ENCODE peak calls at places on chromosomes 5 and 9, in five cellular contexts. R, V, Q, S and Y are unnamed samples.

GRCh38 chr9:130307667-130307943 is 42.0 kb downstream of the HMCN2 start:
- DNase-seq in R (no peak), V (no peak), Q (no peak), S (no peak), Y (no peak)

GRCh38 chr5:41863871-41864486 is 6.2 kb downstream of the OXCT1 start:
- DNase-seq in R (no peak), V (no peak), Q (no peak), S (no peak), Y (no peak)

GRCh38 chr5:10214036-10214435 is 35.7 kb downstream of the ATPSCKMT start:
- DNase-seq in R (no peak), V (no peak), Q (no peak), S (no peak), Y (no peak)

GRCh38 chr5:143636951-143637528 is 174.9 kb upstream of the HMHB1 start:
- DNase-seq in R (no peak), V (no peak), Q (no peak), S (no peak), Y (no peak)

GRCh38 chr5:106875591-106876297 is 795.0 kb downstream of the EFNA5 start:
- DNase-seq in R (no peak), V (no peak), Q (no peak), S (no peak), Y (no peak)

GRCh38 chr9:78505546-78505945 is 208.6 kb downstream of the PSAT1 start:
- DNase-seq in R (no peak), V (no peak), Q (no peak), S (no peak), Y (no peak)

GRCh38 chr9:3490957-3491356 is 34.8 kb downstream of the RFX3 start:
- DNase-seq in R (no peak), V (no peak), Q (no peak), S (no peak), Y (no peak)

GRCh38 chr9:137521405-137521985 is 28.7 kb downstream of the PNPLA7 start:
- DNase-seq in R (no peak), V (no peak), Q (no peak), S (no peak), Y (no peak)

GRCh38 chr9:2060425-2060824 is 45.3 kb downstream of the SMARCA2 start:
- DNase-seq in R (peak; percentile 16), V (no peak), Q (no peak), S (no peak), Y (peak; percentile 36)

GRCh38 chr5:78594946-78595921 is 53.3 kb downstream of the LHFPL2 start:
- DNase-seq in R (no peak), V (no peak), Q (no peak), S (no peak), Y (no peak)

GRCh38 chr5:159240301-159240870 is 22.7 kb upstream of the UBLCP1 start:
- DNase-seq in R (no peak), V (no peak), Q (no peak), S (no peak), Y (no peak)

GRCh38 chr9:38035873-38036272 is 33.2 kb downstream of the SHB start:
- DNase-seq in R (no peak), V (no peak), Q (no peak), S (no peak), Y (no peak)

GRCh38 chr9:126465977-126466376 is 139.3 kb downstream of the MVB12B start:
- DNase-seq in R (no peak), V (no peak), Q (no peak), S (no peak), Y (no peak)

GRCh38 chr9:124602204-124602603 is 95.0 kb upstream of the NR5A1 start:
- DNase-seq in R (no peak), V (no peak), Q (no peak), S (no peak), Y (no peak)

GRCh38 chr5:139914218-139914807 is 118.7 kb downstream of the PSD2 start:
- DNase-seq in R (no peak), V (no peak), Q (no peak), S (no peak), Y (no peak)

GRCh38 chr5:149216515-149216914 is 55.1 kb upstream of the AFAP1L1 start:
- DNase-seq in R (no peak), V (no peak), Q (no peak), S (no peak), Y (no peak)

GRCh38 chr5:149217802-149218153 is 53.9 kb upstream of the AFAP1L1 start:
- DNase-seq in R (peak; percentile 41), V (no peak), Q (no peak), S (no peak), Y (peak; percentile 36)

GRCh38 chr5:149213264-149213663 is 58.4 kb upstream of the AFAP1L1 start:
- DNase-seq in R (no peak), V (no peak), Q (no peak), S (no peak), Y (no peak)

GRCh38 chr5:149217096-149217801 is 54.4 kb upstream of the AFAP1L1 start:
- DNase-seq in R (peak; percentile 52), V (no peak), Q (no peak), S (no peak), Y (no peak)

DNA sequence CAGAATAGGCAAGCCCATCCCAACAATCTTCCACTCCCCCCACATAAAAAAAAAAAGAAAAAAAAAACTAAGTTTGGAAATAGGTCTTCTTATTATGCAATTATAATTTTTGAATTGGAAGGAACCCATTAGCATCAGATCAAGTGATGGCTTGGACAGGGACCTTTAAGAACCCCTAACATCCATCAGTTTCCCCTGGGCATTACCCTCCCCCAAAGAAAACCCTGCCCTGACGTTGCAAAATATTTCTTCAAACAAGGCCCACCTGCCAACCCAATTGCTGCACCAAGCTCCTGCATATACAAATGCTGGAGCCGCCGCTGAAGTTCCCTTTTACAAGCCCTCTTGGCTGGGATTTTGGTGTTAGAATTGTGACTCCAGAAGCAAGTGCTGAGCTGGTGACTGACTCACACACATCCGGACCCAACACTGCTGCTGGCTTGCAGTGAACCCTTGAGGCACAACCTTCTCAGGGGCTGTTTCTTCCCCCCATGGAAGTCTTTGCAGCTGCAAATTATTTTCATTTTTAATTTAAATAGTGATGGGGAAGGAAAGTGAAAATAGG is 56.1 kb upstream of the AFAP1L1 start:
- DNase-seq in R (peak; percentile 44), V (peak; percentile 76), Q (no peak), S (no peak), Y (peak; percentile 72)
- H3K4me1 ChIP-seq in R (peaks cover 84% of the 10 kb centered on the region), V (peaks cover 8% of the 10 kb centered on the region), Q (no peaks in the 10 kb centered on the region), S (no peaks in the 10 kb centered on the region), Y (peaks cover 63% of the 10 kb centered on the region)

GRCh38 chr9:136133959-136134484 is 15.3 kb upstream of the TMEM250 start:
- DNase-seq in R (no peak), V (no peak), Q (no peak), S (no peak), Y (no peak)
- H3K4me3 ChIP-seq in R (peak overlapping the region; percentile 64), V (no peak overlapping the region), Q (no peak overlapping the region), S (no peak overlapping the region), Y (no peak overlapping the region)

GRCh38 chr5:81020478-81021167 is 60.5 kb downstream of the RASGRF2 start:
- DNase-seq in R (no peak), V (no peak), Q (no peak), S (no peak), Y (no peak)
- H3K4me1 ChIP-seq in R (peaks cover 12% of the 10 kb centered on the region), V (no peaks in the 10 kb centered on the region), Q (no peaks in the 10 kb centered on the region), S (no peaks in the 10 kb centered on the region), Y (no peaks in the 10 kb centered on the region)

GRCh38 chr9:88534456-88535225 is at the start of gene NXNL2:
- DNase-seq in R (peak; percentile 69), V (peak; percentile 64), Q (no peak), S (peak; percentile 81), Y (peak; percentile 59)

GRCh38 chr9:88533951-88534455 is 975 bp upstream of the NXNL2 start:
- DNase-seq in R (peak; percentile 35), V (no peak), Q (no peak), S (peak; percentile 57), Y (no peak)

GRCh38 chr9:88535932-88536324 is 950 bp downstream of the NXNL2 start:
- DNase-seq in R (no peak), V (no peak), Q (no peak), S (peak; percentile 55), Y (peak; percentile 37)

GRCh38 chr9:88536951-88537742 is 2.2 kb downstream of the NXNL2 start:
- DNase-seq in R (no peak), V (no peak), Q (no peak), S (no peak), Y (no peak)

DNA sequence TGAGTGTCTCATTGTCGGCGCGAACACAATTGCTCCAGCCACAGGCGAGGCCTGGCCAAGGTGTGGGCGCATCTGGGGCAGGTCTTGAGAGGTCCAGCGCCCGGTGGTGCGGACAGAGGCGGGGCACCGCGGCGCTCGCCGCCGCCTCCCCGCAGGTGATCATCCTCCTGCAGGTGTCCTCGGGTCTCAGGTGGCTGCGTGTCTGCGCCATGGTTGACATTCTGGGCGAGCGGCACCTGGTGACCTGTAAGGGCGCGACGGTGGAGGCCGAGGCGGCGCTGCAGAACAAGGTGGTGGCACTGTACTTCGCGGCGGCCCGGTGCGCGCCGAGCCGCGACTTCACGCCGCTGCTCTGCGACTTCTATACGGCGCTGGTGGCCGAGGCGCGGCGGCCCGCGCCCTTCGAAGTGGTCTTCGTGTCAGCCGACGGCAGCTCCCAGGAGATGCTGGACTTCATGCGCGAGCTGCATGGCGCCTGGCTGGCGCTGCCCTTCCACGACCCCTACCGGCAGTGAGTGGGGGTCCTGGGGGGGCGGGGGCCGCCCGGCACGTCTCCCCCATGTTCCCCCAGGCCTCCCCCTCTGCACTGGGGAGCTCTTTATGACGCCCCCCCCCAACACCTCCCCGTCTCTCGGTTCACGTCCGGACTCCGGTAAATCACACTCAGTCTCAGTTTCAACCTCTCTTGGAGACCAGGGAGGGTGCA is 401 bp downstream of the NXNL2 start:
- DNase-seq in R (no peak), V (no peak), Q (no peak), S (no peak), Y (no peak)
- H3K4me3 ChIP-seq in R (peak overlapping the region; percentile 60), V (peak overlapping the region; percentile 54), Q (peak overlapping the region; percentile 70), S (peak overlapping the region; percentile 21), Y (peak overlapping the region; percentile 30)

DNA sequence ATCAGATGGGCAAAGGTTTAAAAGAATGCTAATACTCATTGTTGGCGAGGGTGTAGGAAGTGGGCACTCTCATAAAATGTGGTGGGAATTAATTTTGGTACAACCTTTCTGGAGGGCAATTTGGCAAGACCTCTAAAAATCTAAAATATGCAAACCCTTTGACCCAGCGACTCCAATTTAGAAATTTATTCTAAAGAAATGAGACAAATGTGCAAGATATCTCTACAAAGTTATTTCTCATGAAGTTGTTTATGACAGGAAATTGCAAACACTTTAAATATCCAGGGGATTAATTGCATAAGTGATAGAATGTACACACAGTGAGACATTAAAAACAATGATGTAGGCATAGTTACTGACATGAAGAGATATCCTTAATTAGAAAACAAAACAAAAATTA is 246.3 kb upstream of the MAP3K1 start:
- DNase-seq in R (no peak), V (no peak), Q (no peak), S (no peak), Y (no peak)
- H3K4me1 ChIP-seq in R (peaks cover 13% of the 10 kb centered on the region), V (no peaks in the 10 kb centered on the region), Q (peaks cover 6% of the 10 kb centered on the region), S (no peaks in the 10 kb centered on the region), Y (no peaks in the 10 kb centered on the region)

GRCh38 chr9:128419061-128419925 is 1.4 kb upstream of the CERCAM start:
- DNase-seq in R (no peak), V (no peak), Q (no peak), S (no peak), Y (no peak)
- H3K4me3 ChIP-seq in R (peak overlapping the region; percentile 99), V (peak overlapping the region; percentile 81), Q (peak overlapping the region; percentile 95), S (no peak overlapping the region), Y (peak overlapping the region; percentile 92)

DNA sequence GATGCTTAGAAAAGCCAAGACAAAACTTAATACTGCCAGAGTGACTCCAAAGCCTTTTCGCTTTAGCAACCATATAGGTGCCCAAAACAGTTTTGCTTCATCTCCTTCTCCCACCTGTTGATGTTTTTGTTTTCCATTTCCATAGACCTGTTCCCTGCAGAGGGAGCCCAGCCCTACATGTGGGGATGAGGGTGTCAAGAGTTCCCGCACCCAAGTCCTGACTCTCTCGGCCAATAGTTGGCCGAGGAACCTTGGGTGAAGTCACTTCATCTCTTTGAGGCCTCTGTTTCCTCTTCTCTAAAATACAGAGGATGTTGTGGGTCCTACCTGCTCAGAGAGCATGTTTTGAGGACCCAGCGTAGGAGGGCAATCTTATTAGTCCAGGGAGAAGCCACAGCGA is 38.5 kb upstream of the LCP2 start:
- DNase-seq in R (no peak), V (no peak), Q (no peak), S (no peak), Y (no peak)
- H3K4me1 ChIP-seq in R (peaks cover 14% of the 10 kb centered on the region), V (peaks cover 3% of the 10 kb centered on the region), Q (peaks cover 4% of the 10 kb centered on the region), S (no peaks in the 10 kb centered on the region), Y (no peaks in the 10 kb centered on the region)